ENCODE peak calls at places on chromosomes 5 and 9, in five cellular contexts. J is NCI-H2081 treated with DMSO at 0.1 percent for 48 hours, C is T1000, K is left cardiac atrium, B is nephron progenitor cell. R is an unnamed sample.

GRCh38 chr9:27990524-27990923 is 417.2 kb upstream of the C9orf72 start:
- DNase-seq in J (no peak), K (no peak), B (no peak), C (no peak), R (no peak)

GRCh38 chr5:87361031-87361443 is 51.7 kb downstream of the CCNH start:
- DNase-seq in J (no peak), K (no peak), C (no peak), B (no peak), R (no peak)

GRCh38 chr5:142432961-142433360 is 108.1 kb upstream of the SPRY4 start:
- DNase-seq in B (no peak), C (no peak), J (no peak), K (no peak), R (peak; percentile 58)

GRCh38 chr5:132459983-132460834 is 30.4 kb downstream of the IRF1 start:
- DNase-seq in B (no peak), K (no peak), J (peak; percentile 47), C (no peak), R (no peak)

GRCh38 chr5:142425286-142426065 is 100.7 kb upstream of the SPRY4 start:
- DNase-seq in B (no peak), K (no peak), C (no peak), J (no peak), R (no peak)

GRCh38 chr9:112273826-112274225 is 59.6 kb downstream of the PTBP3 start:
- DNase-seq in J (no peak), C (no peak), K (no peak), B (no peak), R (no peak)

GRCh38 chr9:115254781-115255180 is 136.8 kb upstream of the TNC start:
- DNase-seq in B (no peak), K (no peak), C (no peak), J (no peak), R (peak; percentile 26)

GRCh38 chr5:116527587-116527986 is 47.0 kb downstream of the SEMA6A start:
- DNase-seq in C (no peak), J (no peak), K (no peak), B (no peak), R (peak; percentile 41)

GRCh38 chr5:93715327-93715726 is 26.1 kb downstream of the POU5F2 start:
- DNase-seq in J (peak; percentile 30), B (no peak), C (no peak), K (no peak), R (peak; percentile 12)

GRCh38 chr5:54520438-54520846 is 2.9 kb downstream of the SNX18 start:
- DNase-seq in J (no peak), K (no peak), B (peak; percentile 23), C (no peak), R (peak; percentile 68)

GRCh38 chr9:82101475-82101874 is 112.9 kb downstream of the SPATA31D1 start:
- DNase-seq in B (no peak), C (no peak), K (no peak), J (no peak), R (no peak)

GRCh38 chr9:136675477-136676296 is 11.6 kb downstream of the AGPAT2 start:
- DNase-seq in C (no peak), B (no peak), K (no peak), J (no peak), R (no peak)

GRCh38 chr5:138491284-138491648 is 26.0 kb downstream of the EGR1 start:
- DNase-seq in K (no peak), B (no peak), C (no peak), J (no peak), R (no peak)

GRCh38 chr5:10455273-10455670 is 13.6 kb downstream of the ROPN1L start:
- DNase-seq in K (no peak), B (peak; percentile 56), J (no peak), C (no peak), R (peak; percentile 26)

GRCh38 chr5:113050606-113051391 is 74.2 kb downstream of the DCP2 start:
- DNase-seq in J (no peak), B (no peak), C (no peak), K (no peak), R (no peak)

GRCh38 chr5:447501-447900 is 4.5 kb downstream of the EXOC3 start:
- DNase-seq in K (peak; percentile 19), J (no peak), C (no peak), B (no peak), R (no peak)

GRCh38 chr9:106697799-106698591 is 165.0 kb upstream of the ZNF462 start:
- DNase-seq in B (peak; percentile 10), C (no peak), K (peak; percentile 85), J (peak; percentile 34), R (peak; percentile 52)

GRCh38 chr5:11904270-11904906 is at the start of gene CTNND2:
- DNase-seq in K (no peak), B (peak; percentile 83), C (peak; percentile 59), J (peak; percentile 69), R (peak; percentile 96)

GRCh38 chr9:129464972-129465833 is 155.7 kb downstream of the C9orf50 start:
- DNase-seq in J (no peak), K (peak; percentile 59), C (no peak), B (no peak), R (no peak)

GRCh38 chr5:88172847-88173758 is 95.5 kb downstream of the TMEM161B start:
- DNase-seq in K (no peak), C (no peak), B (peak; percentile 2), J (no peak), R (peak; percentile 26)

GRCh38 chr5:134226441-134227192 is 744 bp upstream of the PPP2CA start:
- DNase-seq in K (no peak), J (no peak), B (peak; percentile 40), C (no peak), R (no peak)

GRCh38 chr5:126597156-126597555 is 2.1 kb upstream of the ALDH7A1 start:
- DNase-seq in K (no peak), B (no peak), C (peak; percentile 3), J (no peak), R (no peak)

GRCh38 chr9:123658792-123659191 is 271.1 kb downstream of the DENND1A start:
- DNase-seq in K (no peak), J (no peak), B (no peak), C (no peak), R (no peak)

GRCh38 chr5:81353189-81353588 is 40.7 kb downstream of the ACOT12 start:
- DNase-seq in K (no peak), C (no peak), J (no peak), B (no peak), R (no peak)

GRCh38 chr9:115531410-115532130 is 413.6 kb upstream of the TNC start:
- DNase-seq in C (no peak), B (no peak), K (no peak), J (no peak), R (no peak)